ENCODE peak calls at places on chromosomes 2 and 18, in eight cellular contexts. D is breast epithelium, K is neural crest cell, X is omental fat pad, Z is RWPE1, E is GM13976, R is hepatocyte, I is PC-9. Y is an unnamed sample.

GRCh38 chr2:172970660-172971059 is 105.0 kb upstream of the MAP3K20 start:
- DNase-seq in Z (no peak), R (no peak), D (no peak), X (no peak), E (no peak), K (no peak), I (no peak), Y (no peak)

GRCh38 chr2:180722551-180723239 is 257.7 kb upstream of the UBE2E3 start:
- DNase-seq in Z (no peak), X (no peak), D (no peak), E (no peak), K (no peak), R (no peak), I (no peak), Y (no peak)

GRCh38 chr2:202824901-202825300 is 46.7 kb downstream of the ICA1L start:
- DNase-seq in D (no peak), I (no peak), E (no peak), X (no peak), Z (no peak), K (no peak), R (no peak), Y (no peak)

GRCh38 chr18:33304277-33304676 is 136.2 kb downstream of the CCDC178 start:
- DNase-seq in X (no peak), Z (no peak), K (no peak), I (no peak), E (no peak), R (no peak), D (no peak), Y (no peak)

GRCh38 chr18:65751145-65752085 is 603 bp downstream of the CDH7 start:
- DNase-seq in D (no peak), I (no peak), K (peak), E (peak), Z (no peak), R (peak), X (no peak), Y (peak)

GRCh38 chr2:64024259-64024949 is 5.2 kb upstream of the VPS54 start:
- DNase-seq in E (no peak), D (no peak), I (no peak), R (peak), Z (no peak), K (no peak), X (no peak), Y (no peak)

GRCh38 chr2:73254343-73255006 is 20.4 kb downstream of the CCT7 start:
- DNase-seq in X (no peak), Z (no peak), D (no peak), I (peak), E (peak), R (no peak), K (no peak), Y (no peak)

GRCh38 chr2:102520009-102520408 is 47.0 kb downstream of the SLC9A4 start:
- DNase-seq in R (peak), I (no peak), D (no peak), X (no peak), K (no peak), Z (peak), E (peak), Y (peak)

GRCh38 chr2:46701152-46701551 is 214.5 kb downstream of the MCFD2 start:
- DNase-seq in D (no peak), X (no peak), R (peak), Z (no peak), E (no peak), K (no peak), I (no peak), Y (no peak)

GRCh38 chr18:58858591-58859468 is 5.8 kb upstream of the ZNF532 start:
- DNase-seq in D (no peak), K (no peak), I (no peak), Z (no peak), R (no peak), E (no peak), X (no peak), Y (no peak)

GRCh38 chr2:43370705-43371104 is 144.3 kb upstream of the ZFP36L2 start:
- DNase-seq in R (no peak), I (no peak), E (no peak), X (no peak), D (no peak), K (no peak), Z (no peak), Y (no peak)

GRCh38 chr2:67130526-67131309 is 266.4 kb upstream of the ETAA1 start:
- DNase-seq in Z (no peak), D (no peak), X (no peak), E (no peak), K (no peak), I (no peak), R (no peak), Y (no peak)

GRCh38 chr18:24031318-24031717 is 16.8 kb downstream of the TTC39C start:
- DNase-seq in X (no peak), Z (no peak), R (no peak), E (no peak), D (no peak), K (no peak), I (no peak), Y (no peak)

GRCh38 chr2:82913566-82913965 is 1545.5 kb downstream of the SUCLG1 start:
- DNase-seq in R (no peak), I (no peak), K (no peak), D (no peak), X (no peak), Z (no peak), E (no peak), Y (no peak)

GRCh38 chr2:156099382-156099781 is 233.1 kb downstream of the NR4A2 start:
- DNase-seq in R (no peak), K (no peak), D (no peak), X (no peak), E (no peak), I (no peak), Z (no peak), Y (no peak)

GRCh38 chr2:98134138-98134537 is 47.2 kb downstream of the VWA3B start:
- DNase-seq in I (no peak), X (no peak), E (peak), K (peak), D (no peak), Z (no peak), R (no peak), Y (peak)

GRCh38 chr2:75548036-75548573 is 12.6 kb downstream of the EVA1A start:
- DNase-seq in X (no peak), I (no peak), E (no peak), D (no peak), K (no peak), Z (no peak), R (no peak), Y (no peak)

GRCh38 chr2:154452906-154453493 is 245.5 kb upstream of the KCNJ3 start:
- DNase-seq in D (no peak), Z (peak), X (no peak), R (peak), E (peak), I (no peak), K (no peak), Y (peak)

GRCh38 chr2:37917281-37918228 is 7.5 kb upstream of the RMDN2 start:
- DNase-seq in D (no peak), R (no peak), K (no peak), I (no peak), Z (no peak), X (no peak), E (no peak), Y (no peak)

GRCh38 chr2:120392923-120393322 is 47.0 kb downstream of the INHBB start:
- DNase-seq in K (no peak), E (no peak), Z (no peak), I (no peak), X (no peak), R (no peak), D (no peak), Y (no peak)

GRCh38 chr18:39453882-39454281 is 1888.3 kb upstream of the CELF4 start:
- DNase-seq in D (no peak), X (no peak), K (no peak), I (peak), Z (peak), E (no peak), R (peak), Y (no peak)

GRCh38 chr2:53235836-53236582 is 531.6 kb upstream of the CHAC2 start:
- DNase-seq in Z (peak), E (no peak), D (no peak), R (no peak), K (no peak), I (no peak), X (no peak), Y (no peak)

GRCh38 chr2:51003345-51004192 is 28.4 kb downstream of the NRXN1 start:
- DNase-seq in E (no peak), Z (no peak), K (no peak), D (no peak), I (no peak), X (no peak), R (no peak), Y (no peak)

GRCh38 chr2:27264753-27265535 is 2.1 kb upstream of the SLC30A3 start:
- DNase-seq in E (peak), I (peak), Z (peak), D (no peak), R (peak), X (peak), K (peak), Y (peak)

GRCh38 chr2:79099140-79099686 is 11.4 kb upstream of the REG1B start:
- DNase-seq in I (no peak), Z (no peak), K (no peak), E (no peak), D (no peak), X (no peak), R (no peak), Y (no peak)

GRCh38 chr2:109447251-109447661 is 166.5 kb downstream of the SEPTIN10 start:
- DNase-seq in Z (no peak), E (no peak), R (peak), I (no peak), X (no peak), D (no peak), K (no peak), Y (no peak)

GRCh38 chr2:118443596-118443995 is 355.3 kb downstream of the INSIG2 start:
- DNase-seq in D (no peak), X (no peak), K (no peak), Z (peak), E (no peak), R (no peak), I (no peak), Y (no peak)

GRCh38 chr18:41354151-41354550 is 600.9 kb upstream of the PIK3C3 start:
- DNase-seq in R (no peak), D (no peak), I (no peak), X (no peak), E (no peak), K (no peak), Z (no peak), Y (no peak)

GRCh38 chr2:88811681-88812080 is 120.2 kb downstream of the RPIA start:
- DNase-seq in I (no peak), E (no peak), D (no peak), R (no peak), X (no peak), Z (no peak), K (no peak), Y (no peak)

GRCh38 chr2:10274376-10274775 is 28.3 kb upstream of the HPCAL1 start:
- DNase-seq in X (peak), Z (no peak), E (no peak), R (no peak), K (no peak), D (peak), I (no peak), Y (no peak)

GRCh38 chr2:46150445-46150970 is 146.7 kb upstream of the EPAS1 start:
- DNase-seq in Z (no peak), I (no peak), K (no peak), E (peak), D (no peak), R (no peak), X (no peak), Y (no peak)

GRCh38 chr2:72214429-72215143 is 66.9 kb upstream of the CYP26B1 start:
- DNase-seq in X (no peak), E (no peak), Z (no peak), I (peak), K (no peak), R (no peak), D (no peak), Y (no peak)

GRCh38 chr18:78487649-78488048 is 492.0 kb upstream of the SALL3 start:
- DNase-seq in K (no peak), R (peak), E (no peak), Z (no peak), I (no peak), X (no peak), D (no peak), Y (no peak)

GRCh38 chr18:78477840-78478239 is 501.8 kb upstream of the SALL3 start:
- DNase-seq in D (no peak), X (no peak), Z (no peak), R (peak), I (no peak), K (no peak), E (no peak), Y (no peak)

GRCh38 chr18:78479443-78479842 is 500.2 kb upstream of the SALL3 start:
- DNase-seq in R (peak), Z (no peak), I (no peak), K (no peak), X (no peak), E (no peak), D (no peak), Y (no peak)

GRCh38 chr18:78480531-78481054 is 499.0 kb upstream of the SALL3 start:
- DNase-seq in D (no peak), E (no peak), R (peak), I (no peak), K (no peak), Z (no peak), X (no peak), Y (no peak)

DNA sequence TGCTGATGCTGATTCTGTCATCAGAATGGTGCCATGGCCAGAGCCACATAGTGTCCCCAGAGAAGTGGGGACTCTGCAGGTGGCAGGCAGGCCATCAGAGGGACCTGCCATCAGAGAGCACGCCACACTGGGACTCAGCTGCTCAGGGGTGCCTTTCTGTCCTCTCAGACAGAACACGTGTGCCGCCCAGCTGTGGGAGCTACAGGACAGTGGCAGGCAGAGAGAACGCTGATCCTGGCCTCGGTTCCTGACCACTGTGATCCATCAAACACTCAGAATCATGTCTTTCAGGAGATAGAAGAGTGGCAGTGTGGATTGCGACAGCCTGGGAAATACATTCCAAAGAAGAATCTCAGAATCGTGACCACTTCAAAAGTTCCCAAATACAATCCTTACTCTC is 497.2 kb upstream of the SALL3 start:
- DNase-seq in R (peak), D (no peak), I (no peak), Z (no peak), E (no peak), X (no peak), K (no peak), Y (no peak)
- TF ChIP-seq CTCF in R (no peak), D (no peak), I (no peak), Z (no peak), E (no peak), X (no peak), K (no peak), Y (no peak)

GRCh38 chr2:149575742-149576141 is 11.8 kb downstream of the MMADHC start:
- DNase-seq in X (no peak), I (no peak), E (no peak), K (no peak), D (no peak), R (no peak), Z (no peak), Y (no peak)

GRCh38 chr2:149577269-149577668 is 10.3 kb downstream of the MMADHC start:
- DNase-seq in K (no peak), X (no peak), E (no peak), I (no peak), R (no peak), Z (no peak), D (no peak), Y (no peak)

GRCh38 chr2:149575277-149575676 is 12.3 kb downstream of the MMADHC start:
- DNase-seq in K (no peak), I (no peak), E (no peak), R (no peak), X (no peak), Z (no peak), D (no peak), Y (no peak)

GRCh38 chr2:149572102-149572953 is 15.2 kb downstream of the MMADHC start:
- DNase-seq in R (peak), E (no peak), I (no peak), D (no peak), K (no peak), X (no peak), Z (no peak), Y (no peak)

DNA sequence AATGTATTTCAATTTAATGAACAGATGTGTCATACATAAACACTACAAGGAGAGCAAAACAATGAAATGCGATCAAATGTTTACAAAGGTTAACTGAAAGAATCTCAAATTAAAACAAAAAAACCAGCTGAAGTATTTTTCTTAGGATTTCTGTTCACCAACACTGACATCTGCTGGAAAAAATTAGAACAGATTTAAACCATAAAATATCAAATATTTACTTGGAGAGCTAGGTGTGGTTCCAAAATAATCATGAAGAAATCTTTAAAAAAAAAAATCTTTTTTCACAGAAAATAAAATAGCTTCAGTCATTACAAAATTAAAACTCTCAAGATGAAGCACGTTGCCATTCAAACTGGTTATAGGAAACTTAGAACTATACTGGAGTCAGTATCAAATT is 13.8 kb downstream of the MMADHC start:
- DNase-seq in R (no peak), K (no peak), E (no peak), D (no peak), X (no peak), I (no peak), Z (no peak), Y (no peak)
- TF ChIP-seq CTCF in R (peak), K (peak), E (no peak), D (peak), X (no peak), I (peak), Z (peak), Y (no peak)

GRCh38 chr2:40457846-40458245 is 6.0 kb upstream of the SLC8A1 start:
- DNase-seq in R (no peak), I (no peak), Z (no peak), X (no peak), E (no peak), K (no peak), D (no peak), Y (no peak)
- TF ChIP-seq CTCF in R (no peak), I (no peak), Z (no peak), X (no peak), E (no peak), K (no peak), D (no peak), Y (no peak)

DNA sequence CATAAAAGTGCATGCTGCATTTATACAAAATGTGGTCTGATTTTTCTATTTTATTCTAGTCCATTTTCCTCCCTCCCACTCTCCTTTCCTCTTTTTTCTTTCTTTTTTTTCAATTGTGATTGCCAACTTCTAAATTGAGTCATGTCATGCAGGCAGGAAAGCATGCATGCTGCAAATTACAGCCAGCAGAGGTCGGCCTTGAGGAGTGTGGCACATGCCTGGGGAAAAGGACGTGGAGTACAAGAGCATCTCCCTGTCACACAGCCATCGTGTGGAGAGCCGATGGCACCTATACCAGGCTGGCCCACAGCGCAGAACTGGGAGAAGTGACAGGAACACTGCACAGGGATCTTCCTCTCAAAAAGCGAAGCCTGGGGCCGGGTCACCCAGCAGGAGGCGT is 17.8 kb downstream of the LCT start:
- DNase-seq in I (no peak), K (peak), R (no peak), E (no peak), Z (peak), X (no peak), D (no peak), Y (no peak)
- TF ChIP-seq CTCF in I (peak), K (peak), R (peak), E (peak), Z (no peak), X (no peak), D (no peak), Y (peak)

DNA sequence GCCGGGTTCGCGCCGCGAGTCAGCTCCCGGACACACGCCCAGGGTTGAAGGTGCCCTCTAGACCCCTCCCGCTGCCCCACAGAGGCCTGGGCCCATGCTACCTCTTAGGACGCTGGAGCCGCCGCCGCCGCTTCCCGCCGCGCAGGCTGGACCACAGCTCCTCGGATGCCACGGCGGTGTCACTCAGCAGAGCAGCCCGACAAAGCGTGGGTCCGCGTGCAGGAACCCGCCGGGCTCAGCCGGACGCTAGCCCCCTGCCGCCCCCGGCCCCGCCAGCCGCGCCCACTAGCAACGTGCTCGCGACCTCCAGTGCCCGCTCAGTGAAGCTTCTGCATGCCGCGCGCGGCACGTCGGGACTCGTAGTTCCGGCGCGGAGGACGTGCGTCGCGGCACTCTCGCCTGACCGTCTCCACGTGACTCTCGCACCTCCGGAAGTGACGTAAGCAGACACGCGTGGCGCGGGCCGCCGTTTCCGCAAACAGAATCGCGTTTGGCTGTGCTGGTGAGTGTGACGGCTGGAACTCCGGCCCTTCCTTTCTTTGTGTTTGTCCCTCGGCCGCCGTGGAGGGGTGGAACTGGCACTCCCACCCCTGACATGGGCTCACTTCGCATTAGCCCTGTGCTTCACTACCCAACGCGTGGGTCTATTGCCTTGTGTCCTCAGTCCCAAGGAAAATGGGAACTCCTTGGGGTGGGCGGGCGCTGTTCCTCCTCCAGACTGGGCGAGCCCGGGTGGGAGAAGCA is at the start of the genes FAM210A and RNMT:
- DNase-seq in I (peak), K (peak), X (peak), E (peak), R (peak), Z (peak), D (peak), Y (peak)
- TF ChIP-seq CTCF in I (no peak), K (no peak), X (no peak), E (peak), R (peak), Z (peak), D (no peak), Y (peak)